ENCODE peak calls at places on chromosomes 4 and X, in eight cellular contexts. Y, C, P, G, O, F, K and S are unnamed samples.

GRCh38 chr4:37970702-37971101 is 10.5 kb downstream of the PTTG2 start:
- DNase-seq in Y (peak), F (peak), P (no peak), K (peak), G (peak), C (no peak), O (peak), S (peak)

GRCh38 chrX:151393514-151393913 is 3.5 kb upstream of the VMA21 start:
- DNase-seq in Y (peak), G (peak), O (peak), C (peak), K (peak), F (no peak), P (no peak), S (peak)

GRCh38 chrX:69503835-69504625 is at the start of gene NALF2:
- DNase-seq in C (peak), O (peak), F (peak), K (peak), G (no peak), Y (peak), P (no peak), S (peak)

GRCh38 chrX:150736478-150736877 is 43.3 kb downstream of the MTMR1 start:
- DNase-seq in F (no peak), K (peak), G (no peak), P (no peak), C (no peak), Y (no peak), O (no peak), S (no peak)

GRCh38 chr4:173046818-173047217 is 121.8 kb upstream of the GALNT7 start:
- DNase-seq in K (no peak), O (no peak), Y (peak), P (no peak), C (peak), F (no peak), G (no peak), S (no peak)

GRCh38 chrX:132467029-132467428 is 21.8 kb downstream of the MBNL3 start:
- DNase-seq in Y (no peak), P (no peak), F (no peak), O (no peak), G (no peak), C (no peak), K (no peak), S (no peak)

GRCh38 chr4:149293233-149293632 is 522.4 kb downstream of the IQCM start:
- DNase-seq in O (no peak), C (no peak), G (no peak), K (no peak), F (no peak), Y (no peak), P (no peak), S (no peak)

GRCh38 chrX:39855748-39856129 is 242.0 kb downstream of the BCOR start:
- DNase-seq in K (peak), G (peak), C (peak), P (no peak), O (peak), F (peak), Y (peak), S (peak)

GRCh38 chr4:17468638-17469221 is 43.2 kb downstream of the QDPR start:
- DNase-seq in Y (no peak), P (peak), O (peak), C (no peak), F (no peak), K (peak), G (no peak), S (no peak)

GRCh38 chr4:183165371-183165770 is 66.3 kb downstream of the WWC2 start:
- DNase-seq in K (no peak), F (no peak), Y (no peak), P (no peak), G (no peak), C (no peak), O (no peak), S (no peak)

GRCh38 chrX:101417981-101418841 is 10.2 kb downstream of the HNRNPH2 start:
- DNase-seq in F (peak), G (peak), C (no peak), Y (peak), K (peak), O (peak), P (no peak), S (peak)

GRCh38 chr4:122003335-122003734 is 51.5 kb upstream of the TRPC3 start:
- DNase-seq in Y (peak), P (no peak), O (peak), K (peak), C (peak), G (no peak), F (no peak), S (no peak)